ENCODE peak calls at places on chromosomes 4 and X, in ten cellular contexts. One of them, this sample, is unnamed.

GRCh38 chrX:24196509-24196908 is 47.0 kb downstream of the ZFX start:
- DNase-seq in bronchial epithelial cell: no peak
- DNase-seq in HepG2: no peak
- DNase-seq in BJ: no peak
- DNase-seq in HFF-Myc: no peak
- DNase-seq in body of pancreas: no peak
- DNase-seq in cardiac fibroblast: no peak
- DNase-seq in Peyer's patch: no peak
- DNase-seq in fibroblast of the aortic adventitia: no peak
- DNase-seq in endodermal cell: no peak
- DNase-seq in this sample: no peak

GRCh38 chrX:39869846-39870601 is 227.7 kb downstream of the BCOR start:
- DNase-seq in BJ: no peak
- DNase-seq in HepG2: no peak
- DNase-seq in cardiac fibroblast: peak
- DNase-seq in fibroblast of the aortic adventitia: peak
- DNase-seq in body of pancreas: no peak
- DNase-seq in bronchial epithelial cell: peak
- DNase-seq in endodermal cell: no peak
- DNase-seq in Peyer's patch: no peak
- DNase-seq in HFF-Myc: no peak
- DNase-seq in this sample: no peak

GRCh38 chr4:48785302-48785701 is 5.2 kb upstream of the FRYL start:
- DNase-seq in BJ: no peak
- DNase-seq in Peyer's patch: no peak
- DNase-seq in cardiac fibroblast: no peak
- DNase-seq in HFF-Myc: no peak
- DNase-seq in bronchial epithelial cell: no peak
- DNase-seq in body of pancreas: no peak
- DNase-seq in endodermal cell: no peak
- DNase-seq in HepG2: no peak
- DNase-seq in fibroblast of the aortic adventitia: no peak
- DNase-seq in this sample: no peak

GRCh38 chrX:101986571-101986970 is 54.7 kb upstream of the ZMAT1 start:
- DNase-seq in endodermal cell: no peak
- DNase-seq in HepG2: no peak
- DNase-seq in bronchial epithelial cell: peak
- DNase-seq in cardiac fibroblast: no peak
- DNase-seq in Peyer's patch: no peak
- DNase-seq in HFF-Myc: no peak
- DNase-seq in BJ: no peak
- DNase-seq in body of pancreas: no peak
- DNase-seq in fibroblast of the aortic adventitia: no peak
- DNase-seq in this sample: no peak

GRCh38 chr4:92270908-92271307 is 32.9 kb upstream of the GRID2 start:
- DNase-seq in Peyer's patch: no peak
- DNase-seq in body of pancreas: no peak
- DNase-seq in cardiac fibroblast: no peak
- DNase-seq in fibroblast of the aortic adventitia: no peak
- DNase-seq in bronchial epithelial cell: no peak
- DNase-seq in endodermal cell: peak
- DNase-seq in HepG2: no peak
- DNase-seq in BJ: no peak
- DNase-seq in HFF-Myc: no peak
- DNase-seq in this sample: no peak

GRCh38 chrX:108177321-108177990 is 85.9 kb downstream of the ATG4A start:
- DNase-seq in HepG2: no peak
- DNase-seq in HFF-Myc: no peak
- DNase-seq in cardiac fibroblast: no peak
- DNase-seq in body of pancreas: no peak
- DNase-seq in bronchial epithelial cell: no peak
- DNase-seq in fibroblast of the aortic adventitia: no peak
- DNase-seq in Peyer's patch: no peak
- DNase-seq in BJ: no peak
- DNase-seq in endodermal cell: peak
- DNase-seq in this sample: no peak

GRCh38 chr4:102687373-102687981 is 73.3 kb downstream of the MANBA start:
- DNase-seq in cardiac fibroblast: peak
- DNase-seq in Peyer's patch: no peak
- DNase-seq in HFF-Myc: no peak
- DNase-seq in body of pancreas: no peak
- DNase-seq in endodermal cell: no peak
- DNase-seq in fibroblast of the aortic adventitia: peak
- DNase-seq in BJ: no peak
- DNase-seq in HepG2: no peak
- DNase-seq in bronchial epithelial cell: peak
- DNase-seq in this sample: no peak

GRCh38 chrX:3550160-3550765 is 163.2 kb downstream of the PRKX start:
- DNase-seq in cardiac fibroblast: peak
- DNase-seq in Peyer's patch: no peak
- DNase-seq in body of pancreas: peak
- DNase-seq in BJ: no peak
- DNase-seq in HepG2: no peak
- DNase-seq in bronchial epithelial cell: peak
- DNase-seq in HFF-Myc: no peak
- DNase-seq in endodermal cell: peak
- DNase-seq in fibroblast of the aortic adventitia: peak
- DNase-seq in this sample: no peak

GRCh38 chr4:34850983-34851382 is 1393.3 kb downstream of the ARAP2 start:
- DNase-seq in HepG2: no peak
- DNase-seq in fibroblast of the aortic adventitia: no peak
- DNase-seq in endodermal cell: no peak
- DNase-seq in body of pancreas: no peak
- DNase-seq in bronchial epithelial cell: no peak
- DNase-seq in cardiac fibroblast: no peak
- DNase-seq in Peyer's patch: no peak
- DNase-seq in BJ: peak
- DNase-seq in HFF-Myc: peak
- DNase-seq in this sample: no peak

DNA sequence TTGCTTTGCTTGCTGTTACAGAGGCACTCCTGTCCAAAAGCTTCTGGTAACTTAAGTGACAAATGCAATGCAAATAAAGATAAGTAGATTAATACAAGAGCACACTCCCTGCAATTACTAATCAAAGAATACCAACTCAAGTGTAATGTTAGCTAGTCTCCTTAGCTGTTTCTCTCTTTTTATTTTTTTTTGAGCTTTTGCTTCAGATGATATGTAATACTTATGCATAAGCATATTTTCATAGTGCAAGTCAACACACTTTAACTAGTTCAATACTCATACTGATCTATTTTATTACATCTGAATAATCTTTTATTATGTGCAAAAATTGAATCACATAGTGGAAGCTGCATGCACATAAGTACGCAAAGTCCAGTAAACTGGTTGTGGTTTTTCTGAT is 2.7 kb downstream of the SLC7A11 start:
- DNase-seq in endodermal cell: no peak
- DNase-seq in BJ: no peak
- DNase-seq in bronchial epithelial cell: no peak
- DNase-seq in body of pancreas: no peak
- DNase-seq in HFF-Myc: no peak
- DNase-seq in HepG2: no peak
- DNase-seq in fibroblast of the aortic adventitia: no peak
- DNase-seq in cardiac fibroblast: no peak
- DNase-seq in Peyer's patch: no peak
- DNase-seq in this sample: no peak
- H3K4me3 ChIP-seq in endodermal cell: peak
- H3K4me3 ChIP-seq in BJ: peak
- H3K4me3 ChIP-seq in bronchial epithelial cell: peak
- H3K4me3 ChIP-seq in body of pancreas: no peak
- H3K4me3 ChIP-seq in HFF-Myc: peak
- H3K4me3 ChIP-seq in HepG2: peak
- H3K4me3 ChIP-seq in fibroblast of the aortic adventitia: peak
- H3K4me3 ChIP-seq in cardiac fibroblast: no peak
- H3K4me3 ChIP-seq in Peyer's patch: no peak
- H3K4me3 ChIP-seq in this sample: peak

GRCh38 chr4:151322565-151322964 is 2.8 kb downstream of the SH3D19 start:
- DNase-seq in bronchial epithelial cell: peak
- DNase-seq in HFF-Myc: no peak
- DNase-seq in BJ: peak
- DNase-seq in fibroblast of the aortic adventitia: peak
- DNase-seq in cardiac fibroblast: no peak
- DNase-seq in body of pancreas: no peak
- DNase-seq in endodermal cell: no peak
- DNase-seq in Peyer's patch: no peak
- DNase-seq in HepG2: no peak
- DNase-seq in this sample: no peak
- TF ChIP-seq CTCF in bronchial epithelial cell: no peak
- TF ChIP-seq CTCF in HFF-Myc: no peak
- TF ChIP-seq CTCF in BJ: no peak
- TF ChIP-seq CTCF in fibroblast of the aortic adventitia: no peak
- TF ChIP-seq CTCF in cardiac fibroblast: no peak
- TF ChIP-seq CTCF in body of pancreas: no peak
- TF ChIP-seq CTCF in endodermal cell: no peak
- TF ChIP-seq CTCF in Peyer's patch: no peak
- TF ChIP-seq CTCF in HepG2: no peak
- TF ChIP-seq CTCF in this sample: no peak

GRCh38 chr4:153535735-153536494 is 69.8 kb downstream of the TMEM131L start:
- DNase-seq in endodermal cell: peak
- DNase-seq in cardiac fibroblast: peak
- DNase-seq in HepG2: no peak
- DNase-seq in bronchial epithelial cell: no peak
- DNase-seq in fibroblast of the aortic adventitia: no peak
- DNase-seq in BJ: peak
- DNase-seq in HFF-Myc: peak
- DNase-seq in body of pancreas: no peak
- DNase-seq in Peyer's patch: no peak
- DNase-seq in this sample: peak
- H3K4me3 ChIP-seq in endodermal cell: no peak
- H3K4me3 ChIP-seq in cardiac fibroblast: no peak
- H3K4me3 ChIP-seq in HepG2: no peak
- H3K4me3 ChIP-seq in bronchial epithelial cell: no peak
- H3K4me3 ChIP-seq in fibroblast of the aortic adventitia: no peak
- H3K4me3 ChIP-seq in BJ: no peak
- H3K4me3 ChIP-seq in HFF-Myc: no peak
- H3K4me3 ChIP-seq in body of pancreas: no peak
- H3K4me3 ChIP-seq in Peyer's patch: no peak
- H3K4me3 ChIP-seq in this sample: no peak

DNA sequence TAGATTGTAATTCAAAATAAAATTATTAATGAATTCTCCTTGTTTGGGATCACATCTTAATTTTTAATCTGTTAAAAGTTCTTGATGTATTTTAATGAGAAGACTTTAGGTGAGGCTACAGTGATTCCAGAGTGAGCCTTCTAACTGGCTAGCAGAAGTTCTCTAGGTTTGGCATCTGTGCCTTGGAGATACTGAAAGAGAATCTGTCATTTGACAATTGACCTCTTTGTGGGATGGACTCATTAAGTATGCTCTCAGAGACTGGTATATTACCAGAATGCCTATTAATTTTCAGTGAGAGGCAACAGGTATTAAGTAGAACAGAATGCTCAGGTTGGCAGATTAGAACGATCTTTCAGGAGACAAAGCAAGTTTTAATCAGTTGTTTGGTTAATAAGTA is 10.2 kb downstream of the CCNG2 start:
- DNase-seq in bronchial epithelial cell: no peak
- DNase-seq in endodermal cell: no peak
- DNase-seq in cardiac fibroblast: no peak
- DNase-seq in HFF-Myc: no peak
- DNase-seq in Peyer's patch: no peak
- DNase-seq in HepG2: no peak
- DNase-seq in body of pancreas: no peak
- DNase-seq in BJ: no peak
- DNase-seq in fibroblast of the aortic adventitia: no peak
- DNase-seq in this sample: no peak
- TF ChIP-seq CTCF in bronchial epithelial cell: no peak
- TF ChIP-seq CTCF in endodermal cell: no peak
- TF ChIP-seq CTCF in cardiac fibroblast: no peak
- TF ChIP-seq CTCF in HFF-Myc: no peak
- TF ChIP-seq CTCF in Peyer's patch: no peak
- TF ChIP-seq CTCF in HepG2: no peak
- TF ChIP-seq CTCF in body of pancreas: no peak
- TF ChIP-seq CTCF in BJ: no peak
- TF ChIP-seq CTCF in fibroblast of the aortic adventitia: no peak
- TF ChIP-seq CTCF in this sample: no peak

DNA sequence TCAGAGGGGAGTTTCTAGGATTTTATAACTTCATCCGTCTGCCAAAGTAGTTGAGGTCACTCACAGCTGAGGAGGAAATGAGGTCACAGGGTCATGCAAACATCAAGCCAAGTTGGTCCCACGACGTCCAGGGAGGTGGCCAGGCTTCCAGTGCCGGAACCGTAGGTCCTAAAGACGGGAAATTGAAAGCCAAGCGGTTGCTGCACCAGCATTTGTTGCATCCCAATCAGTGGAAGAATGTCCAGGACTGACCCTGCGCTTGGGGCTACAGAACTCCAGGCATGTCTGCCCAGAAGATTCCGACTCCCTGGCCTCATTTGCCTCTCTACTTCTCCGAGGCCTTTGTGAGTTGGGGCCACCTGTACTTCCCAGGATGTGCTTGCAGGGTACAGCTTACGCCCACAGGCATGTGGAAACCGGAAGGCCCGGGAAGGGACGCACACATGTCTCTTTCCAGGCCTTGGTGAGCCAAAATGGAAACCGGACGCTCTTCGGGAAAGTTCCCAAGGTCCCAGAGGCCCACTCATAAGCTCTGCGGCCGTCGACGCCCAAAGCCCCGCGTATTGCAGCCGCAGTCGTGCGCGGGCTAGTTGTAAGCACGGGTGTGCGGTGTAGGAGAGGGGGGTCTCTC is 9.4 kb downstream of the PRDM8 start:
- DNase-seq in endodermal cell: peak
- DNase-seq in HepG2: no peak
- DNase-seq in HFF-Myc: no peak
- DNase-seq in body of pancreas: no peak
- DNase-seq in bronchial epithelial cell: no peak
- DNase-seq in Peyer's patch: no peak
- DNase-seq in BJ: no peak
- DNase-seq in fibroblast of the aortic adventitia: no peak
- DNase-seq in cardiac fibroblast: peak
- DNase-seq in this sample: no peak
- H3K4me3 ChIP-seq in endodermal cell: no peak
- H3K4me3 ChIP-seq in HepG2: no peak
- H3K4me3 ChIP-seq in HFF-Myc: no peak
- H3K4me3 ChIP-seq in body of pancreas: no peak
- H3K4me3 ChIP-seq in bronchial epithelial cell: no peak
- H3K4me3 ChIP-seq in Peyer's patch: no peak
- H3K4me3 ChIP-seq in BJ: no peak
- H3K4me3 ChIP-seq in fibroblast of the aortic adventitia: no peak
- H3K4me3 ChIP-seq in cardiac fibroblast: no peak
- H3K4me3 ChIP-seq in this sample: no peak

GRCh38 chrX:68732906-68733493 is 85.5 kb downstream of the STARD8 start:
- DNase-seq in cardiac fibroblast: peak
- DNase-seq in body of pancreas: peak
- DNase-seq in BJ: no peak
- DNase-seq in endodermal cell: peak
- DNase-seq in HFF-Myc: peak
- DNase-seq in HepG2: peak
- DNase-seq in fibroblast of the aortic adventitia: peak
- DNase-seq in Peyer's patch: peak
- DNase-seq in bronchial epithelial cell: peak
- DNase-seq in this sample: peak
- TF ChIP-seq CTCF in cardiac fibroblast: peak
- TF ChIP-seq CTCF in body of pancreas: peak
- TF ChIP-seq CTCF in BJ: peak
- TF ChIP-seq CTCF in endodermal cell: peak
- TF ChIP-seq CTCF in HFF-Myc: peak
- TF ChIP-seq CTCF in HepG2: peak
- TF ChIP-seq CTCF in fibroblast of the aortic adventitia: peak
- TF ChIP-seq CTCF in Peyer's patch: peak
- TF ChIP-seq CTCF in bronchial epithelial cell: peak
- TF ChIP-seq CTCF in this sample: peak

GRCh38 chr4:110626532-110627153 is 3.8 kb upstream of the PITX2 start:
- DNase-seq in HepG2: no peak
- DNase-seq in HFF-Myc: no peak
- DNase-seq in Peyer's patch: no peak
- DNase-seq in bronchial epithelial cell: no peak
- DNase-seq in BJ: no peak
- DNase-seq in body of pancreas: no peak
- DNase-seq in endodermal cell: peak
- DNase-seq in cardiac fibroblast: no peak
- DNase-seq in fibroblast of the aortic adventitia: no peak
- DNase-seq in this sample: no peak
- H3K4me3 ChIP-seq in HepG2: no peak
- H3K4me3 ChIP-seq in HFF-Myc: no peak
- H3K4me3 ChIP-seq in Peyer's patch: no peak
- H3K4me3 ChIP-seq in bronchial epithelial cell: no peak
- H3K4me3 ChIP-seq in BJ: no peak
- H3K4me3 ChIP-seq in body of pancreas: no peak
- H3K4me3 ChIP-seq in endodermal cell: no peak
- H3K4me3 ChIP-seq in cardiac fibroblast: no peak
- H3K4me3 ChIP-seq in fibroblast of the aortic adventitia: no peak
- H3K4me3 ChIP-seq in this sample: no peak